ENCODE peak calls at places on chromosomes 12 and 14, in seven cellular contexts. W is transverse colon, I is lower lobe of right lung, C is kidney, S is A549, O is H9, M is fibroblast of lung. E is an unnamed sample.

GRCh38 chr12:31728917-31729640 is at the start of gene AMN1:
- DNase-seq in M (peak; percentile 99), S (peak; percentile 100), O (peak; percentile 100), I (peak; percentile 100), C (peak; percentile 100), W (peak; percentile 100), E (peak; percentile 98)

GRCh38 chr14:104346112-104346462 is 207.7 kb downstream of the KIF26A start:
- DNase-seq in C (no peak), S (no peak), M (no peak), O (peak; percentile 16), W (no peak), I (peak; percentile 38), E (no peak)

GRCh38 chr12:47736877-47737676 is 11.8 kb upstream of the ENDOU start:
- DNase-seq in W (peak; percentile 56), I (peak; percentile 91), M (peak; percentile 31), C (peak; percentile 96), S (no peak), O (peak; percentile 36), E (no peak)

GRCh38 chr12:93122569-93123091 is 193.5 kb upstream of the EEA1 start:
- DNase-seq in S (no peak), C (peak; percentile 91), W (no peak), M (no peak), I (peak; percentile 60), O (no peak), E (peak; percentile 99)

GRCh38 chr14:105880616-105881015 is 354.2 kb downstream of the TMEM121 start:
- DNase-seq in M (no peak), C (peak; percentile 52), S (no peak), I (peak; percentile 42), W (no peak), O (no peak), E (no peak)

GRCh38 chr12:7542813-7543212 is 39.2 kb upstream of the CD163 start:
- DNase-seq in O (no peak), C (no peak), W (no peak), M (no peak), I (no peak), S (no peak), E (no peak)

GRCh38 chr14:95043732-95044462 is 113.4 kb downstream of the DICER1 start:
- DNase-seq in O (peak; percentile 19), I (no peak), M (no peak), S (no peak), W (no peak), C (no peak), E (no peak)

GRCh38 chr14:49991491-49991890 is 98.6 kb downstream of the ARF6 start:
- DNase-seq in C (no peak), S (no peak), M (no peak), O (no peak), I (no peak), W (no peak), E (no peak)

GRCh38 chr12:119998471-119999245 is 9.6 kb downstream of the BICDL1 start:
- DNase-seq in C (no peak), W (no peak), M (no peak), I (no peak), S (no peak), O (no peak), E (no peak)

GRCh38 chr12:2489266-2489665 is 305.5 kb upstream of the FKBP4 start:
- DNase-seq in W (no peak), C (no peak), O (no peak), S (no peak), I (no peak), M (no peak), E (no peak)

GRCh38 chr14:99930420-99931274 is 134.6 kb upstream of the EVL start:
- DNase-seq in O (no peak), I (no peak), W (no peak), S (no peak), C (no peak), M (peak; percentile 27), E (no peak)

GRCh38 chr14:73242274-73242960 is 5.1 kb downstream of the PAPLN start:
- DNase-seq in C (no peak), M (no peak), S (no peak), I (no peak), W (no peak), O (no peak), E (no peak)

GRCh38 chr12:95591731-95592130 is 40.5 kb upstream of the USP44 start:
- DNase-seq in C (no peak), I (no peak), S (no peak), O (no peak), M (peak; percentile 65), W (no peak), E (peak; percentile 66)

GRCh38 chr14:44963775-44964380 is 1.9 kb downstream of the TOGARAM1 start:
- DNase-seq in M (peak; percentile 18), C (no peak), S (peak; percentile 33), I (no peak), W (no peak), O (no peak), E (no peak)

GRCh38 chr14:61659582-61659981 is 35.7 kb upstream of the HIF1A start:
- DNase-seq in S (no peak), O (no peak), I (no peak), W (no peak), M (no peak), C (no peak), E (no peak)

GRCh38 chr14:51825926-51826325 is 34.5 kb upstream of the GNG2 start:
- DNase-seq in W (no peak), M (no peak), O (no peak), S (no peak), I (no peak), C (no peak), E (no peak)

DNA sequence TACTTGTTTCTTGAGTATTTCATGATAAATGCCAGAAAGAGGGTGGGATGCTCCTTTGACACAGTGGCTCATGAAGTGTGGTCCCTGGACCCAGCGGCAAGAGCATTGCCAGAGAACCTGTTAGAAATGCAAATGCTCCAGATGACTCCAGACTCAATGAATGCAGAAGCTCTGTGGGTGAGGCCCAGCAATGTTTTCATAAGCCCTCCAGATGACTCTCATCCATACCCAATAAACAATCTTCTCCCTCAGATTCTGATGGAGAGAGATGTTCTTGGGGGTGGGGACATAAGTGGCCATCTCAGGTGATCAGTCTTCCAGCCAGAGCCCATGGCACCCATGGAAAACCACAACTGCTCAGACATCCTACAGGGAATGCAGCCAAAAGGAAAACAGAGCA is 88.9 kb downstream of the SMOC1 start:
- DNase-seq in O (no peak), I (no peak), C (no peak), M (peak; percentile 59), W (no peak), S (no peak), E (no peak)
- TF ChIP-seq CTCF in O (no peak), I (no peak), C (no peak), M (no peak), W (no peak), S (no peak), E (no peak)

DNA sequence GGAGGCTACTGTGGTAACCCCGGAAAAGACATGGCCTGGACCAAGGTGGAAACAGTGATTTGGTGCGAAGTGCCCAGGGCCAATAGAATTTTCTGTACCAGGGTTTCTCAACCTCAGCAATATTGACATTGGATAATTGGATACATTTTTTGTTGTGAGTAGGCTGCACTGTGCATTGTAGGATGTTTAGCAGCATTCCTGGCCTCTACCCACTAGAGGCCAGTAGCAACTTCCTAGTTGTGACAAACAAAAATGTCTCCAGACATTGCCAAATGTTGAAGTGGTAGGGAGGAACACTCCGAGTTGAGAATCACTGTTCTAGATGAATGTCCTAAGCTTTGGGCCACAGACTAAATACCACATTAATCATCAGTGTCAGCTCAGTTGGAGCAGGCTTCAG is 6.2 kb upstream of the CGRRF1 start:
- DNase-seq in M (peak; percentile 55), S (peak; percentile 66), I (no peak), W (no peak), O (no peak), C (no peak), E (peak; percentile 36)
- TF ChIP-seq CTCF in M (peak; percentile 53), S (peak; percentile 46), I (no peak), W (no peak), O (peak; percentile 54), C (no peak), E (peak; percentile 59)

DNA sequence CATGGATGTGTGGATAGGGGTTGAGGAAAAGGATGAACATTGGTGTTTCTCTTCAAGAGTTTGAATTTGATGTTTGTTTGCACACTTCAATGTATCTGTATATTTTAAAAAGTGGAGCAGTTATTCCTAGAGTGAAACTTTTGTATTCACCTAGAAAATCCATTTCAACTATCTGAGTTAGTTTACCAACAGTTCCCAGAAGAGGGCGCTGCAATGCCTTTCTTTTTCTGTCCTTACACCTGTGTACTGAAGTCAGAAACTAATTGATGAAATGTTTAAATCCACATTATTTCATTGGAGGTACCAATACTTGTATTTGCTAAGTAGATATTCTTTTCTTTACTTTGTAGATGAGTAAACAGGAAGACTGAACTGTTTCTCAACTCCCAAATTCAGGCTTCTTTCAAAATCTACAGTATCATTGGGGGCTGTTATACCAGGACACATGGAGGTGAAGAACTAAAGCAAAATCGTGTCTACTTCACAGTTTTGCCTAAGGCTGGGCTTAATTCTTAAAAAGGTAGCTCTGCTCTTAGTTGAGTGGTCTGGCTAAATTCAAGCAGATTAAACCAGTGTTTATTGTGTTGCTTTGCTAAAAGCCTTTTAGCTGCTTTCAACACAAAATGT is 26.6 kb upstream of the KLRB1 start:
- DNase-seq in W (peak; percentile 73), C (no peak), I (no peak), S (peak; percentile 49), M (peak; percentile 28), O (no peak), E (peak; percentile 56)
- TF ChIP-seq CTCF in W (peak; percentile 65), C (peak; percentile 64), I (peak; percentile 72), S (peak; percentile 80), M (peak; percentile 71), O (peak; percentile 90), E (peak; percentile 59)

DNA sequence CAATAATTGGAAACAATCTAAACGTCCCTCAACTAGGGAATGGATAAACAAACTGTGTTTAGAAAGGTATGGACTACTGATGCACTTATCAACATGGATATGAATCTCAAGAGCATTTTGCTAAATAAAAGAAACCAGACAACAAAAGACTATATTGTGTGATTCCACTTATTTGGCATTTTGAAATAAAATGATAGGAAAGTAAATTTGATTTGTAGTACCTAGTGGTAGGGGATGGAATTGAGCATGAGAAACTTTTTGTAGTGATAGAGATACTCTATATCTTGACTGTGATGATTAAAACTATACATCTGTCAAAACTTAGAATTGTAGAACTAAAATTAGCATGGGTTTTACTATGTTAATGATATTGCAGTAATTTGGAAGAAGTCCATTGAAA is 87.1 kb downstream of the ARID2 start:
- DNase-seq in W (no peak), I (no peak), C (no peak), S (no peak), M (no peak), O (no peak), E (no peak)
- TF ChIP-seq CTCF in W (no peak), I (no peak), C (no peak), S (no peak), M (no peak), O (peak; percentile 37), E (no peak)

GRCh38 chr14:22266141-22266442 is 322.9 kb downstream of the DAD1 start:
- DNase-seq in W (no peak), M (peak; percentile 26), S (no peak), O (no peak), C (no peak), I (no peak), E (peak; percentile 74)

GRCh38 chr14:22266683-22267082 is 322.3 kb downstream of the DAD1 start:
- DNase-seq in S (no peak), C (no peak), I (no peak), W (no peak), M (no peak), O (no peak), E (peak; percentile 32)

GRCh38 chr14:22263961-22264360 is 325.1 kb downstream of the DAD1 start:
- DNase-seq in O (no peak), I (no peak), M (peak; percentile 27), W (no peak), S (no peak), C (no peak), E (peak; percentile 59)

GRCh38 chr14:22264759-22265158 is 324.3 kb downstream of the DAD1 start:
- DNase-seq in S (no peak), I (no peak), C (no peak), W (no peak), O (no peak), M (no peak), E (no peak)

GRCh38 chr14:22265319-22266140 is 323.5 kb downstream of the DAD1 start:
- DNase-seq in W (no peak), M (peak; percentile 29), I (no peak), O (no peak), C (no peak), S (no peak), E (peak; percentile 63)
- TF ChIP-seq CTCF in W (no peak), M (no peak), I (no peak), O (peak; percentile 43), C (no peak), S (no peak), E (no peak)